ENCODE peak calls at places on chromosomes 7 and 10, in ten cellular contexts. One of them, this sample, is unnamed.

GRCh38 chr7:140060788-140061606 is 1.8 kb downstream of the PARP12 start:
- DNase-seq in fibroblast of the aortic adventitia: peak
- DNase-seq in A549: no peak
- DNase-seq in mammary epithelial cell: no peak
- DNase-seq in HFFc6: no peak
- DNase-seq in AG04450: peak
- DNase-seq in pancreas: peak
- DNase-seq in psoas muscle: no peak
- DNase-seq in neural crest cell: no peak
- DNase-seq in GM20000: no peak
- DNase-seq in this sample: peak

GRCh38 chr7:5704534-5704922 is 76.9 kb downstream of the RNF216 start:
- DNase-seq in HFFc6: peak
- DNase-seq in mammary epithelial cell: peak
- DNase-seq in GM20000: peak
- DNase-seq in neural crest cell: peak
- DNase-seq in AG04450: peak
- DNase-seq in fibroblast of the aortic adventitia: peak
- DNase-seq in A549: peak
- DNase-seq in pancreas: peak
- DNase-seq in psoas muscle: peak
- DNase-seq in this sample: peak

GRCh38 chr10:108358912-108359311 is 1194.4 kb upstream of the SORCS1 start:
- DNase-seq in psoas muscle: no peak
- DNase-seq in HFFc6: peak
- DNase-seq in A549: peak
- DNase-seq in mammary epithelial cell: peak
- DNase-seq in neural crest cell: no peak
- DNase-seq in pancreas: no peak
- DNase-seq in fibroblast of the aortic adventitia: peak
- DNase-seq in AG04450: peak
- DNase-seq in GM20000: peak
- DNase-seq in this sample: peak

GRCh38 chr10:12484945-12485805 is 135.8 kb downstream of the CAMK1D start:
- DNase-seq in neural crest cell: no peak
- DNase-seq in fibroblast of the aortic adventitia: no peak
- DNase-seq in A549: peak
- DNase-seq in psoas muscle: peak
- DNase-seq in GM20000: peak
- DNase-seq in mammary epithelial cell: no peak
- DNase-seq in pancreas: peak
- DNase-seq in HFFc6: no peak
- DNase-seq in AG04450: no peak
- DNase-seq in this sample: peak

GRCh38 chr10:124727389-124727960 is 16.7 kb downstream of the FAM53B start:
- DNase-seq in GM20000: no peak
- DNase-seq in A549: no peak
- DNase-seq in AG04450: no peak
- DNase-seq in fibroblast of the aortic adventitia: no peak
- DNase-seq in HFFc6: no peak
- DNase-seq in mammary epithelial cell: no peak
- DNase-seq in pancreas: no peak
- DNase-seq in neural crest cell: no peak
- DNase-seq in psoas muscle: no peak
- DNase-seq in this sample: no peak

GRCh38 chr10:59562126-59562525 is 147.5 kb downstream of the SLC16A9 start:
- DNase-seq in AG04450: no peak
- DNase-seq in neural crest cell: no peak
- DNase-seq in HFFc6: no peak
- DNase-seq in pancreas: no peak
- DNase-seq in GM20000: no peak
- DNase-seq in mammary epithelial cell: no peak
- DNase-seq in A549: no peak
- DNase-seq in psoas muscle: no peak
- DNase-seq in fibroblast of the aortic adventitia: no peak
- DNase-seq in this sample: no peak

GRCh38 chr10:90378524-90379076 is 479.2 kb downstream of the HTR7 start:
- DNase-seq in psoas muscle: no peak
- DNase-seq in GM20000: no peak
- DNase-seq in pancreas: no peak
- DNase-seq in neural crest cell: no peak
- DNase-seq in fibroblast of the aortic adventitia: no peak
- DNase-seq in A549: no peak
- DNase-seq in AG04450: peak
- DNase-seq in HFFc6: no peak
- DNase-seq in mammary epithelial cell: no peak
- DNase-seq in this sample: peak

GRCh38 chr10:52314822-52315552 is 906 bp downstream of the DKK1 start:
- DNase-seq in AG04450: no peak
- DNase-seq in psoas muscle: no peak
- DNase-seq in fibroblast of the aortic adventitia: peak
- DNase-seq in neural crest cell: no peak
- DNase-seq in mammary epithelial cell: peak
- DNase-seq in HFFc6: peak
- DNase-seq in A549: peak
- DNase-seq in pancreas: peak
- DNase-seq in GM20000: no peak
- DNase-seq in this sample: peak

GRCh38 chr7:88109612-88110011 is 110.2 kb downstream of the SRI start:
- DNase-seq in psoas muscle: no peak
- DNase-seq in mammary epithelial cell: no peak
- DNase-seq in fibroblast of the aortic adventitia: no peak
- DNase-seq in AG04450: no peak
- DNase-seq in GM20000: no peak
- DNase-seq in A549: no peak
- DNase-seq in HFFc6: no peak
- DNase-seq in neural crest cell: no peak
- DNase-seq in pancreas: no peak
- DNase-seq in this sample: no peak

GRCh38 chr7:43108255-43109011 is 4.0 kb upstream of the HECW1 start:
- DNase-seq in neural crest cell: peak
- DNase-seq in psoas muscle: peak
- DNase-seq in AG04450: no peak
- DNase-seq in GM20000: peak
- DNase-seq in fibroblast of the aortic adventitia: peak
- DNase-seq in A549: peak
- DNase-seq in HFFc6: peak
- DNase-seq in pancreas: peak
- DNase-seq in mammary epithelial cell: peak
- DNase-seq in this sample: peak

GRCh38 chr7:157397036-157397720 is 60.4 kb downstream of the DNAJB6 start:
- DNase-seq in AG04450: no peak
- DNase-seq in mammary epithelial cell: no peak
- DNase-seq in psoas muscle: no peak
- DNase-seq in neural crest cell: no peak
- DNase-seq in GM20000: no peak
- DNase-seq in A549: no peak
- DNase-seq in HFFc6: no peak
- DNase-seq in fibroblast of the aortic adventitia: no peak
- DNase-seq in pancreas: no peak
- DNase-seq in this sample: no peak

GRCh38 chr7:142420554-142421362 is 162.9 kb upstream of the PRSS58 start:
- DNase-seq in neural crest cell: no peak
- DNase-seq in GM20000: no peak
- DNase-seq in psoas muscle: no peak
- DNase-seq in pancreas: no peak
- DNase-seq in AG04450: no peak
- DNase-seq in fibroblast of the aortic adventitia: peak
- DNase-seq in A549: peak
- DNase-seq in mammary epithelial cell: peak
- DNase-seq in HFFc6: peak
- DNase-seq in this sample: peak

GRCh38 chr10:47404446-47404845 is 20.4 kb upstream of the ZNF488 start:
- DNase-seq in A549: no peak
- DNase-seq in mammary epithelial cell: no peak
- DNase-seq in HFFc6: no peak
- DNase-seq in AG04450: no peak
- DNase-seq in neural crest cell: no peak
- DNase-seq in fibroblast of the aortic adventitia: no peak
- DNase-seq in psoas muscle: no peak
- DNase-seq in GM20000: no peak
- DNase-seq in pancreas: no peak
- DNase-seq in this sample: no peak

GRCh38 chr7:99707096-99707495 is 27.3 kb upstream of the CYP3A5 start:
- DNase-seq in GM20000: no peak
- DNase-seq in neural crest cell: no peak
- DNase-seq in pancreas: no peak
- DNase-seq in HFFc6: peak
- DNase-seq in fibroblast of the aortic adventitia: peak
- DNase-seq in mammary epithelial cell: peak
- DNase-seq in A549: no peak
- DNase-seq in AG04450: no peak
- DNase-seq in psoas muscle: no peak
- DNase-seq in this sample: peak

GRCh38 chr7:30285067-30285530 is 702 bp downstream of the ZNRF2 start:
- DNase-seq in pancreas: peak
- DNase-seq in neural crest cell: peak
- DNase-seq in AG04450: no peak
- DNase-seq in fibroblast of the aortic adventitia: no peak
- DNase-seq in psoas muscle: peak
- DNase-seq in A549: no peak
- DNase-seq in mammary epithelial cell: no peak
- DNase-seq in HFFc6: no peak
- DNase-seq in GM20000: peak
- DNase-seq in this sample: no peak

GRCh38 chr10:16663472-16663871 is 141.8 kb upstream of the C1QL3 start:
- DNase-seq in pancreas: no peak
- DNase-seq in GM20000: no peak
- DNase-seq in psoas muscle: no peak
- DNase-seq in AG04450: no peak
- DNase-seq in A549: no peak
- DNase-seq in HFFc6: no peak
- DNase-seq in fibroblast of the aortic adventitia: no peak
- DNase-seq in mammary epithelial cell: no peak
- DNase-seq in neural crest cell: no peak
- DNase-seq in this sample: no peak

GRCh38 chr10:103350522-103351260 is at the start of gene PCGF6:
- DNase-seq in pancreas: peak
- DNase-seq in neural crest cell: peak
- DNase-seq in fibroblast of the aortic adventitia: peak
- DNase-seq in A549: peak
- DNase-seq in AG04450: peak
- DNase-seq in GM20000: peak
- DNase-seq in psoas muscle: peak
- DNase-seq in HFFc6: peak
- DNase-seq in mammary epithelial cell: peak
- DNase-seq in this sample: peak

GRCh38 chr10:103350175-103350521 is 792 bp downstream of the PCGF6 start:
- DNase-seq in GM20000: no peak
- DNase-seq in pancreas: no peak
- DNase-seq in A549: no peak
- DNase-seq in HFFc6: no peak
- DNase-seq in fibroblast of the aortic adventitia: no peak
- DNase-seq in AG04450: no peak
- DNase-seq in neural crest cell: no peak
- DNase-seq in psoas muscle: no peak
- DNase-seq in mammary epithelial cell: no peak
- DNase-seq in this sample: peak

GRCh38 chr10:103355906-103356599 is 5.1 kb upstream of the PCGF6 start:
- DNase-seq in neural crest cell: no peak
- DNase-seq in GM20000: no peak
- DNase-seq in mammary epithelial cell: no peak
- DNase-seq in psoas muscle: no peak
- DNase-seq in pancreas: no peak
- DNase-seq in HFFc6: no peak
- DNase-seq in A549: no peak
- DNase-seq in fibroblast of the aortic adventitia: no peak
- DNase-seq in AG04450: no peak
- DNase-seq in this sample: no peak

GRCh38 chr10:103353281-103353680 is 2.3 kb upstream of the PCGF6 start:
- DNase-seq in GM20000: no peak
- DNase-seq in mammary epithelial cell: no peak
- DNase-seq in A549: peak
- DNase-seq in fibroblast of the aortic adventitia: no peak
- DNase-seq in AG04450: no peak
- DNase-seq in HFFc6: no peak
- DNase-seq in neural crest cell: no peak
- DNase-seq in pancreas: no peak
- DNase-seq in psoas muscle: no peak
- DNase-seq in this sample: no peak
- TF ChIP-seq CTCF in GM20000: no peak
- TF ChIP-seq CTCF in mammary epithelial cell: no peak
- TF ChIP-seq CTCF in A549: no peak
- TF ChIP-seq CTCF in fibroblast of the aortic adventitia: no peak
- TF ChIP-seq CTCF in AG04450: no peak
- TF ChIP-seq CTCF in HFFc6: no peak
- TF ChIP-seq CTCF in neural crest cell: no peak
- TF ChIP-seq CTCF in pancreas: no peak
- TF ChIP-seq CTCF in psoas muscle: no peak
- TF ChIP-seq CTCF in this sample: no peak

GRCh38 chr10:85513450-85513849 is 853.1 kb downstream of the GRID1 start:
- DNase-seq in neural crest cell: no peak
- DNase-seq in fibroblast of the aortic adventitia: no peak
- DNase-seq in mammary epithelial cell: no peak
- DNase-seq in AG04450: no peak
- DNase-seq in A549: no peak
- DNase-seq in psoas muscle: no peak
- DNase-seq in GM20000: no peak
- DNase-seq in pancreas: no peak
- DNase-seq in HFFc6: no peak
- DNase-seq in this sample: no peak
- TF ChIP-seq CTCF in neural crest cell: no peak
- TF ChIP-seq CTCF in fibroblast of the aortic adventitia: no peak
- TF ChIP-seq CTCF in mammary epithelial cell: no peak
- TF ChIP-seq CTCF in AG04450: no peak
- TF ChIP-seq CTCF in A549: no peak
- TF ChIP-seq CTCF in psoas muscle: no peak
- TF ChIP-seq CTCF in GM20000: no peak
- TF ChIP-seq CTCF in pancreas: no peak
- TF ChIP-seq CTCF in HFFc6: no peak
- TF ChIP-seq CTCF in this sample: no peak

GRCh38 chr10:23358357-23358756 is 13.8 kb upstream of the C10orf67 start:
- DNase-seq in mammary epithelial cell: no peak
- DNase-seq in neural crest cell: no peak
- DNase-seq in HFFc6: no peak
- DNase-seq in GM20000: no peak
- DNase-seq in A549: no peak
- DNase-seq in pancreas: no peak
- DNase-seq in fibroblast of the aortic adventitia: peak
- DNase-seq in AG04450: no peak
- DNase-seq in psoas muscle: no peak
- DNase-seq in this sample: peak
- TF ChIP-seq CTCF in mammary epithelial cell: no peak
- TF ChIP-seq CTCF in neural crest cell: peak
- TF ChIP-seq CTCF in HFFc6: peak
- TF ChIP-seq CTCF in GM20000: no peak
- TF ChIP-seq CTCF in A549: no peak
- TF ChIP-seq CTCF in pancreas: no peak
- TF ChIP-seq CTCF in fibroblast of the aortic adventitia: peak
- TF ChIP-seq CTCF in AG04450: peak
- TF ChIP-seq CTCF in psoas muscle: no peak
- TF ChIP-seq CTCF in this sample: peak

DNA sequence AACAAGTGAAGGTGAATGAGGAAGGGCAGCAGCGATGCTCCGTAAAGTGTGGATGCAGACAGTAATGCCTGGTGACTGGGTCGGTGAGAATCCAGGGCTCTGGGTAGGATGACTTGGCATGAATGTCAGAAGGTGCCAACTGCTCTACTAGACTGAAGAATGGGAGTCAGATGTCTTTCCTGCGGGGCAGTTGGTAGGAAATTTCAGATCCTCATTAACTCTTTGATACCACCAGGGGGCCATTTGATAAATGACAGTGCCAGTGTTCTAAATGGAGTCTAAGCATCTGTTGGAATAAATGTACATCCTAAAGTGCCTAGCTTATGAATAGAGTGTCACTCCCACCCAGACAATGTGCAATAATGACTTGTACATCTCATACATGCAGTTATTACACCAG is 462.0 kb downstream of the GRM8 start:
- DNase-seq in AG04450: no peak
- DNase-seq in A549: no peak
- DNase-seq in pancreas: no peak
- DNase-seq in HFFc6: no peak
- DNase-seq in GM20000: no peak
- DNase-seq in mammary epithelial cell: no peak
- DNase-seq in psoas muscle: no peak
- DNase-seq in neural crest cell: no peak
- DNase-seq in fibroblast of the aortic adventitia: no peak
- DNase-seq in this sample: no peak
- TF ChIP-seq CTCF in AG04450: no peak
- TF ChIP-seq CTCF in A549: no peak
- TF ChIP-seq CTCF in pancreas: no peak
- TF ChIP-seq CTCF in HFFc6: peak
- TF ChIP-seq CTCF in GM20000: no peak
- TF ChIP-seq CTCF in mammary epithelial cell: no peak
- TF ChIP-seq CTCF in psoas muscle: no peak
- TF ChIP-seq CTCF in neural crest cell: no peak
- TF ChIP-seq CTCF in fibroblast of the aortic adventitia: no peak
- TF ChIP-seq CTCF in this sample: peak